ENCODE peak calls at places on chromosomes 12 and 14, in nine cellular contexts. B, M, Y, H, C, O, U, X and A are unnamed samples.

GRCh38 chr14:90061849-90062794 is at the start of gene KCNK13:
- DNase-seq in B (no peak), M (peak; percentile 13), Y (no peak), H (no peak), C (no peak), O (no peak), U (peak; percentile 56), X (peak; percentile 15), A (no peak)

GRCh38 chr12:57222286-57223190 is 5.9 kb downstream of the NXPH4 start:
- DNase-seq in B (no peak), M (no peak), Y (no peak), H (no peak), C (no peak), O (no peak), U (no peak), X (no peak), A (no peak)

GRCh38 chr12:83904175-83904574 is 1008.4 kb downstream of the SLC6A15 start:
- DNase-seq in B (no peak), M (no peak), Y (no peak), H (no peak), C (no peak), O (no peak), U (no peak), X (no peak), A (no peak)

GRCh38 chr14:74733241-74733640 is 20.3 kb downstream of the FCF1 start:
- DNase-seq in B (no peak), M (no peak), Y (no peak), H (no peak), C (no peak), O (no peak), U (no peak), X (no peak), A (no peak)

GRCh38 chr12:121167951-121168350 is 35.3 kb downstream of the P2RX7 start:
- DNase-seq in B (no peak), M (no peak), Y (no peak), H (no peak), C (no peak), O (no peak), U (no peak), X (no peak), A (no peak)

GRCh38 chr12:4148418-4149056 is 125.0 kb upstream of the CCND2 start:
- DNase-seq in B (no peak), M (no peak), Y (peak; percentile 31), H (no peak), C (no peak), O (no peak), U (no peak), X (peak; percentile 40), A (peak; percentile 77)

GRCh38 chr14:31834616-31835015 is 242.5 kb upstream of the ARHGAP5 start:
- DNase-seq in B (no peak), M (no peak), Y (no peak), H (no peak), C (peak; percentile 57), O (no peak), U (no peak), X (no peak), A (no peak)

GRCh38 chr12:93104535-93104934 is 175.4 kb upstream of the EEA1 start:
- DNase-seq in B (no peak), M (no peak), Y (no peak), H (no peak), C (no peak), O (no peak), U (no peak), X (no peak), A (no peak)

GRCh38 chr12:125089083-125089482 is 23.8 kb downstream of the AACS start:
- DNase-seq in B (no peak), M (no peak), Y (no peak), H (no peak), C (no peak), O (no peak), U (no peak), X (no peak), A (no peak)
- TF ChIP-seq CTCF in B (no peak), M (no peak), Y (no peak), H (no peak), C (no peak), O (no peak), U (no peak), X (no peak), A (no peak)

DNA sequence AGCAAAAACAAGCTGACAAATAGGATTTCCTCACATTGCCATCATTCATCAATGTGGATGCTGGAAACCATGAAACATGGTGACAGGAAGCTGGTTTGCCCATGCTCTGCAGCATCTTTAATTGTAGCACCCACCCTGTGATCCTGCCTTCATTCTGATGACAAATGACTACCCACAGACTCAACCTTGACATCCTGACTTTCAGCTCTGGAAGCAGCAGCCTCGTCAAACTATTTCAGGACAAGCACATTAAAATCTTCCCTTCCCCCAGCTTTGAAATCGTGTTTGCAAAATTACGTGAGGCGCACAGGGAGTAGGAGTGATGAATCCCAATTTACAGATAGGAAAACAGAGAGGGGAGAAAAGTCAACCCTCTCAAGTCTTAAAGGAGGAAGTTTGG is 285.5 kb downstream of the GLT1D1 start:
- DNase-seq in B (no peak), M (no peak), Y (no peak), H (no peak), C (no peak), O (no peak), U (no peak), X (no peak), A (no peak)
- TF ChIP-seq CTCF in B (no peak), M (no peak), Y (no peak), H (no peak), C (no peak), O (no peak), U (no peak), X (no peak), A (no peak)

GRCh38 chr12:109899783-109900751 is at the start of gene TCHP:
- DNase-seq in B (peak; percentile 28), M (peak; percentile 71), Y (peak; percentile 80), H (peak; percentile 46), C (peak; percentile 86), O (peak; percentile 80), U (peak; percentile 90), X (peak; percentile 84), A (peak; percentile 92)
- TF ChIP-seq CTCF in B (peak; percentile 21), M (peak; percentile 39), Y (no peak), H (no peak), C (peak; percentile 36), O (peak; percentile 24), U (peak; percentile 49), X (no peak), A (peak; percentile 33)

DNA sequence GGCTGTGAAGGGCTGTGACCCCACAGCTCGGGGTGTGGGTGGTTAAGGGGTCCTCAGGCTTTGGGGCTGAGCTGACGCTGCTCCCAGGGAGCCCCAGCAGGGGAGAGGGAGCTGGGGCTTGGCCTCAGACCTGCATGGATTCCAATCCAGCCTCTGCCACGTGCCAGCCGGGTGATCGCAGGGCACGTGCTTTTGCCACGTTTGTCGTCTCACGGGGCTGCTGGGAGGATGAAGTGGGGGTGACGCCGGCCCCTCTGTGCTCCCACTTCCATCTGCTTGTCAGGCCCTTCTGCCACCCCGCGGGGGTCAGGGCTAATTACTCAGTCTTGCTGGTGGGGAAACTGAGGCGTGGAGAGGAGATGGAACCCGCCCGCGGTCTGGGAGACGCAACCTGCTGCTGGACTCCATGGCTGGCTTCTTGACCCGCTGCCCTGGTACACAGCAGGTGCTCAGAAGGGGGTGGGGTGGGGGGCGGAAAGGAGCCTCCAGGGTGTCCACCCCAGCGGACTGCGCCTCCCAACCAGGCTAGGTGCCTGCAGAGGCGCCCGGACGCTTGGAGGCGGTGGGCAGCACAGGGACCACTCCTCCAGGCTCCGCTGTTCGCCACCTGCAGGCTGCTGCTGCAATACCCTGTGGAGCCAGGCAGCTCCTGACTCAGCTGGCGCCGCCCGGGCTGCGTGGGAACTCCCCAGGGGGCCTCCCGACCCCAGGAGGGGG is 36.4 kb upstream of the PRIMA1 start:
- DNase-seq in B (no peak), M (no peak), Y (no peak), H (no peak), C (no peak), O (no peak), U (no peak), X (no peak), A (no peak)
- TF ChIP-seq CTCF in B (no peak), M (peak; percentile 22), Y (no peak), H (no peak), C (no peak), O (no peak), U (no peak), X (no peak), A (no peak)

GRCh38 chr14:101412741-101413140 is 148.6 kb upstream of the DIO3 start:
- DNase-seq in B (no peak), M (no peak), Y (no peak), H (no peak), C (no peak), O (no peak), U (no peak), X (no peak), A (no peak)

GRCh38 chr14:101417434-101417833 is 143.9 kb upstream of the DIO3 start:
- DNase-seq in B (no peak), M (no peak), Y (no peak), H (no peak), C (no peak), O (no peak), U (no peak), X (no peak), A (no peak)

DNA sequence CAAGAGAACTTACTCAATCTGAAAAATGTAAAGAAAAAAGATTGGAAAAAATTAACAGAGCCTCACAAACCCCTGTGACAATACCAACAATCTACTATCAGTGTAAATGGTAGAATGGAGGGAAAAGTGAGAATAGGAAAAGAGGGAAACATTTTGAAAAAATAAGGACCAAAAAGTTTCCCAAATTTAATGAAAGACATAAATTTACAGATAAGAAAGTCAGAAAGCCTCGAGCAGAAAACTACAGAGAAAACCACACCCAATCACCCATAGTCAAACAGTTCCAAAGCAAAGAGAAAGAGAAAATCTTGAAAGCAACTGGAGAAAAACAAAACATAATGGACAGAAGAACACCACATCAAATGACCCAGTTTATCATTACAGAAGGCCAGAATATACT is 142.7 kb upstream of the DIO3 start:
- DNase-seq in B (no peak), M (no peak), Y (no peak), H (no peak), C (no peak), O (no peak), U (no peak), X (no peak), A (no peak)
- TF ChIP-seq CTCF in B (no peak), M (no peak), Y (no peak), H (no peak), C (no peak), O (no peak), U (no peak), X (no peak), A (no peak)

GRCh38 chr12:8648598-8649205 is 13.9 kb downstream of the MFAP5 start:
- DNase-seq in B (no peak), M (no peak), Y (no peak), H (no peak), C (no peak), O (no peak), U (peak; percentile 80), X (no peak), A (no peak)
- TF ChIP-seq CTCF in B (no peak), M (no peak), Y (no peak), H (no peak), C (no peak), O (no peak), U (no peak), X (no peak), A (no peak)

GRCh38 chr14:21846227-21846885 is 172.7 kb upstream of the OR4E1 start:
- DNase-seq in B (no peak), M (peak; percentile 49), Y (no peak), H (no peak), C (peak; percentile 7), O (no peak), U (peak; percentile 18), X (no peak), A (no peak)

GRCh38 chr14:21852775-21853174 is 179.2 kb upstream of the OR4E1 start:
- DNase-seq in B (no peak), M (no peak), Y (no peak), H (no peak), C (no peak), O (no peak), U (no peak), X (no peak), A (no peak)

GRCh38 chr14:21852061-21852664 is 178.5 kb upstream of the OR4E1 start:
- DNase-seq in B (no peak), M (peak; percentile 71), Y (no peak), H (no peak), C (peak; percentile 37), O (no peak), U (peak; percentile 12), X (no peak), A (no peak)
- TF ChIP-seq CTCF in B (no peak), M (peak; percentile 82), Y (no peak), H (peak; percentile 64), C (peak; percentile 75), O (peak; percentile 84), U (peak; percentile 83), X (peak; percentile 12), A (peak; percentile 63)